ENCODE peak calls at places on chromosomes 12 and 14, in seven cellular contexts. Y is esophagus squamous epithelium; B is GM23248; T is right atrium auricular region; G is HCT116; N is heart right ventricle; J is CD8-positive, alpha-beta T cell. C is an unnamed sample. For H3K4me1, the result is how much of the 10 kb centered on the place peaks cover.

GRCh38 chr14:93997933-93998870 is 1.1 kb downstream of the CCDC197 start:
- DNase-seq in Y (no peak), B (no peak), T (no peak), G (no peak), N (no peak), J (no peak), C (no peak)

GRCh38 chr14:51650721-51651387 is 856 bp upstream of the FRMD6 start:
- DNase-seq in Y (no peak), B (peak), T (no peak), G (no peak), N (no peak), J (no peak), C (no peak)

GRCh38 chr14:64671591-64671990 is 32.6 kb upstream of the PLEKHG3 start:
- DNase-seq in Y (no peak), B (peak), T (no peak), G (peak), N (peak), J (no peak), C (no peak)

GRCh38 chr14:54189358-54190354 is 207.2 kb upstream of the CDKN3 start:
- DNase-seq in Y (no peak), B (peak), T (no peak), G (peak), N (no peak), J (no peak), C (no peak)

GRCh38 chr14:32043624-32044023 is 33.5 kb upstream of the ARHGAP5 start:
- DNase-seq in Y (no peak), B (no peak), T (no peak), G (no peak), N (no peak), J (no peak), C (no peak)

GRCh38 chr12:31035944-31036665 is 37.6 kb upstream of the DDX11 start:
- DNase-seq in Y (no peak), B (peak), T (no peak), G (no peak), N (no peak), J (no peak), C (no peak)

GRCh38 chr14:67524152-67524963 is 8.7 kb upstream of the PLEKHH1 start:
- DNase-seq in Y (no peak), B (no peak), T (no peak), G (no peak), N (no peak), J (no peak), C (no peak)

GRCh38 chr12:122909442-122910288 is 13.7 kb upstream of the VPS37B start:
- DNase-seq in Y (no peak), B (no peak), T (no peak), G (no peak), N (peak), J (no peak), C (no peak)

GRCh38 chr14:71539660-71540285 is 392.5 kb upstream of the RGS6 start:
- DNase-seq in Y (no peak), B (no peak), T (no peak), G (no peak), N (peak), J (no peak), C (no peak)

GRCh38 chr12:94640134-94640928 is 10.0 kb downstream of the TMCC3 start:
- DNase-seq in Y (no peak), B (peak), T (no peak), G (no peak), N (no peak), J (no peak), C (no peak)

GRCh38 chr12:98154850-98155249 is 360.5 kb upstream of the TMPO start:
- DNase-seq in Y (no peak), B (no peak), T (no peak), G (peak), N (peak), J (no peak), C (no peak)

GRCh38 chr14:55071870-55072640 is 20.6 kb downstream of the MAPK1IP1L start:
- DNase-seq in Y (no peak), B (peak), T (no peak), G (no peak), N (peak), J (no peak), C (peak)

GRCh38 chr12:44647891-44648690 is 228.0 kb downstream of the NELL2 start:
- DNase-seq in Y (no peak), B (no peak), T (no peak), G (no peak), N (no peak), J (no peak), C (no peak)

GRCh38 chr12:24749171-24749570 is 199.7 kb downstream of the BCAT1 start:
- DNase-seq in Y (no peak), B (no peak), T (no peak), G (no peak), N (no peak), J (no peak), C (no peak)

GRCh38 chr12:24933694-24934407 is 15.1 kb downstream of the BCAT1 start:
- DNase-seq in Y (no peak), B (no peak), T (no peak), G (no peak), N (no peak), J (no peak), C (no peak)

GRCh38 chr12:126033746-126034145 is 968.5 kb downstream of the AACS start:
- DNase-seq in Y (no peak), B (no peak), T (no peak), G (no peak), N (no peak), J (no peak), C (no peak)

GRCh38 chr12:3973939-3974644 is 100.9 kb upstream of the PARP11 start:
- DNase-seq in Y (no peak), B (no peak), T (no peak), G (no peak), N (no peak), J (no peak), C (no peak)

GRCh38 chr14:73613419-73613963 is 1.2 kb downstream of the ACOT6 start:
- DNase-seq in Y (no peak), B (no peak), T (no peak), G (no peak), N (no peak), J (no peak), C (no peak)

GRCh38 chr12:27541031-27541719 is 17.2 kb downstream of the PPFIBP1 start:
- DNase-seq in Y (no peak), B (no peak), T (no peak), G (no peak), N (no peak), J (no peak), C (no peak)

GRCh38 chr12:89385965-89386537 is 33.8 kb upstream of the DUSP6 start:
- DNase-seq in Y (no peak), B (no peak), T (no peak), G (no peak), N (no peak), J (no peak), C (no peak)

GRCh38 chr12:106134294-106134949 is 4.3 kb downstream of the NUAK1 start:
- DNase-seq in Y (no peak), B (no peak), T (no peak), G (no peak), N (no peak), J (no peak), C (no peak)
- H3K4me1 ChIP-seq in Y (half or more), B (half or more), T (half or more), G (under half), N (under half), J (under half), C (under half)

GRCh38 chr14:21084988-21085853 is 13.2 kb downstream of the ZNF219 start:
- DNase-seq in Y (no peak), B (peak), T (no peak), G (no peak), N (peak), J (no peak), C (no peak)
- H3K27ac ChIP-seq in Y (peak), B (peak), T (no peak), G (no peak), N (peak), J (no peak), C (no peak)

DNA sequence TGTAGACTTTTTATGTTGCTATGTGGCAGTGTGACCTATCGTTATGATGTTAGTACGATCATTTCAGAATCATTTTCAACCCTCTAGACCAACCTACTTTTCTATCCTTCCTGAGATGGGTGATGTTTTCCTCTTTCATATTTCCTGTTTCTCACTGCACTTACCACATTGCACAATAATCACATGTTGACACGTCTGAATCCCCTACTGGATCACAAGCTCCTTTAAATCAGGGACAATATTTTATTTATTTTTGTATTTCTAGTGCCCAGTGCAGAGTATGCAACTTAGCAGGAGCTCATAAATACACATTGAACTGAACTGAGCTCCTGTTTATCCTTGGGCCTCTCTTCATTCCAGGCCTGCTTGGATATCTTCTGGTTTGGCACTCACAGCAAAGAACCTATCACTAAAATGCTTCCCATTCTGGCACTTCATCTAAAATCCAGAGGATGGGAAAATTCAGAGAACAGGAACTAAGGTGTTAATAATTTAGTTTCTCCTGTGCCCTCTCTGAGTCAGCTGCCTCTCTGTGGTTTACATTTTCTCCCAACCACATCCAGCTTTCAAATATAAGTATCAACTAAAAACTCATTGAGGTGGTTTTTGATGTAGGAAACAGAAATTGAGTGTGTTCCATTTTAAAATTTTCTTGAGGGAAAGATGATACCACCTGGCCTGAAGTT is 69.4 kb upstream of the DYRK2 start:
- DNase-seq in Y (no peak), B (peak), T (no peak), G (no peak), N (no peak), J (no peak), C (no peak)
- H3K4me3 ChIP-seq in Y (no peak), B (no peak), T (no peak), G (no peak), N (no peak), J (peak), C (no peak)

GRCh38 chr12:113232232-113232615 is 11.0 kb downstream of the TPCN1 start:
- DNase-seq in Y (no peak), B (no peak), T (no peak), G (no peak), N (no peak), J (no peak), C (no peak)

GRCh38 chr12:113233967-113234366 is 12.7 kb downstream of the TPCN1 start:
- DNase-seq in Y (no peak), B (no peak), T (no peak), G (no peak), N (no peak), J (no peak), C (no peak)

GRCh38 chr12:113230315-113231274 is 9.3 kb downstream of the TPCN1 start:
- DNase-seq in Y (no peak), B (no peak), T (no peak), G (no peak), N (no peak), J (no peak), C (no peak)

GRCh38 chr12:113232787-113233585 is 11.7 kb downstream of the TPCN1 start:
- DNase-seq in Y (no peak), B (peak), T (no peak), G (no peak), N (peak), J (peak), C (no peak)

DNA sequence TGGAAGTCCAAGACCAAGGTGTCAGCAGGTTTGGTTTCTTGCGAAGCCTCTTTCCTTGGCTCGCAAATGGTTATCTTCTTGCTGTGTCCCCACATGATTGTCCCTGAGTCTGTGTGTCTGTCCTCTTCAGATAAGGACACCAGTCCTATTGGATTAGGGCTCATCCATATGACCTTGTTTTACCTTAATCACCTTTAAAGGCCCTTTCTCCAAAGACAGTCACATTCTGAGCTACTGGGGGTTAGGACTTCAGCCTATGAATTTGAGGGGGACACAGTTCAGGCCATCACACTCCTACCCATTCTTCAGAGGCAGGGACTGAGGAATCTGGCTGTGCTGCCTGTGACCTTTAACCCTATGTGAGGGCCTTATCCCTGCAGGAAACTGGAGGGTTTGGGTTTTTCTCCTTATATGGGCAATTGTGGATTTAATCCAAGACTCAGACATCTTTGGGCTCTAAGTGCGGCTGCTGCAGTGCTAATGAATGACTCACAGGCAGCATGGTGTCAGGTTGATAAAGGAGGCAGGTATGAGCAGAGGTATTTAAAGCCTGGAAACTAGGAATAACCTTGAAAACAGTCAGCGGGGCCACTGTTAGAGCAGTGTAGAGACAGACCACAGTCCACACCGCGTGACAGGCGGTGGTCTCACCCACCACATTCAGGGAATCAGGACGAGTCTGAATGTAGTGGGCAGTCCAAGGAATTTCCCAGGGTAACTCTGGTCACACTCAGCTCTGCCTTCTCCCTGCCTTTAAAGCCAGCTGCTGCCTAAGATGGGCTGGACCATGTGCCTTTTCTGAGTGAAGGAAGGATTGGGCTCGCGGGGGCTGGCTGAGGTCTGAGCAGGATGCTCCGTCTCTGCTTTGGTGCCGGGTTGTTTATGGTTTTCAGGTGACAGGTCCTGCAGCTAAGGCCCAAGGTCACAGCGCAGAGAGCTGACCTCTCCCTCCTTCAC is 10.3 kb downstream of the TPCN1 start:
- DNase-seq in Y (no peak), B (peak), T (no peak), G (peak), N (no peak), J (no peak), C (no peak)
- H3K4me1 ChIP-seq in Y (half or more), B (under half), T (half or more), G (half or more), N (half or more), J (under half), C (half or more)

GRCh38 chr12:48815281-48816110 is 2.8 kb upstream of the CACNB3 start:
- DNase-seq in Y (no peak), B (peak), T (peak), G (peak), N (peak), J (no peak), C (peak)
- H3K27ac ChIP-seq in Y (peak), B (peak), T (peak), G (peak), N (peak), J (no peak), C (peak)

DNA sequence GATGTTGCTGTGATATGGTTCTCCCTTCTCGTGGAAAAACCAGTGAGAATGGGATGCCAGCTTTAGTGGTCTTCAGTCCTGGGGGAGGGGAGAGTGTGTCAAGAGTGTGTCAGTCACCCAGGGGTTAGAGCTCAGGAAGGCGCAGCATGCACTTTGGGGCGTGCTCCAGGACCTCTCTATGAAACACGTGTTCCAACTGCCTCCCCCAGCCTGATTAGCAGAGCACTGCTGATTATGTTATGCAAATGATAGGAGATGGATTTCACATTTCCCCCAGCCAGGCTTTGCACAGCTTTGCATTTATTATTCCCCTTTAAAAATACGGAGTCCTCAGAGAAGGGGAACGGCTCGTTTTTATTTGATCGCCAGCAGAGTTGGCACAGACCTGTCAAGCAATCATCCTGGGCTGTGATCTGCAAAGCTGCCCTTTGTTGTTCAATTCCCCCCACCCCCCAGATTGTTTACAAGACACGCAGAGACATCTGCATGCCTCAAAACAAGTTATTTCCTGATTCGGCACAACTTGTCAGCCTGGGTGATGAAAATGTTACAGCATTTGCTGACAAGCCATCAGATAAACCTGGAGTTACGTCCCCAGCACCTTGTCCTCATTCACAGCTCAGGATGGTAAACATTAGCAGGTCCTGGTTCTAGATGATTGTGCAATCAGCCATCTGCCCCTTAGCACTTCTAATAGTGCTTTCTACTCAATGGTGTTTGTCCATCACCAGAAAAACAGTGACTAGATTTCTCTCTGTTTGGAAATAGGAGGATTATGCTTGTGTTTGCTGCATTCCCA is 196.5 kb downstream of the NOVA1 start:
- DNase-seq in Y (no peak), B (no peak), T (no peak), G (no peak), N (no peak), J (no peak), C (no peak)
- H3K4me3 ChIP-seq in Y (no peak), B (no peak), T (no peak), G (no peak), N (no peak), J (no peak), C (no peak)

GRCh38 chr14:68564826-68565760 is 227.8 kb downstream of the ZFP36L1 start:
- DNase-seq in Y (no peak), B (no peak), T (no peak), G (no peak), N (no peak), J (no peak), C (no peak)
- H3K4me1 ChIP-seq in Y (half or more), B (under half), T (half or more), G (half or more), N (under half), J (under half), C (half or more)

DNA sequence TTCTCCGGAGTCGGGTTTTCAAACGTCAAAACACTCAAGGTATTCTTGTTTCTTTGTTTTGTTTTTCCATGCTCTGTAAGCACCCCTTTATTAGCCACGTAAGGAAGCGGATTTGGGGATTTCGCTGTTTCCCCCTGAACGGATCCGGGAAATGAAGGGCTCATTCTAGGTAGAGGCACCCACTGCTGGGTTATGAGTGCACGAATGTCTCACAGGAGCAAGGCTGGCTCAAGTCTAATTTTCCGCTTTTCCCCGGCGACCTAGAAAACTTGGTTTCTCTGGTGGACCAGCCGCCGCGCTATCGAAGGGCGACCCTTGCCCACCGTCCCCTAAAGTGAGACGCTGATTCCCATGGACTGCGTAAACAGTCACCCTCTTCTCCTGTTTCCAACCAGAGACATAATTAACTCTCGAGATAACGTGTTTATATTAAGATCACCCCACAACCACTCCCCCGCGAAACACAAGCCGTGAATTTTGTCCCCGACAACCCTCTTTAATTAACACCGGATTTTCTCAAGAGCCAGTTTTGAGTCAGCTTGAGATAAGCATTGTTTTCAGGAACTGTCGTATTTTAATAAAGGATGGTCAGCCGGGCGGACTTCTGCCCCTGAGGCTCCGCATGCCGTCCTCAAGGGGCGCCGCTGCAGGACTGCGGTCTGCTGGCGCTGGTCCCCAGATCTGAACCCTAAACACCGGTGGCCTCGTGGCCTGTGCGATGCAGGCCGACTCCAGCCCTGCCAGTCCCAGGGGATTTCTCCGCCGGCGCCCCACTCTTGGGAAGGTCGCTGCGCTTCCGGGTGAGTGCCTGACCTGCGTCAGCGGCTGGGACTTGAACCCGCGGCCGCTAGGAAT is 523 bp upstream of the ABCC9 start:
- DNase-seq in Y (no peak), B (peak), T (peak), G (no peak), N (peak), J (no peak), C (no peak)
- H3K27ac ChIP-seq in Y (peak), B (peak), T (peak), G (no peak), N (peak), J (no peak), C (peak)

GRCh38 chr14:100567009-100567876 is 20.0 kb downstream of the BEGAIN start:
- DNase-seq in Y (no peak), B (no peak), T (no peak), G (no peak), N (no peak), J (no peak), C (no peak)
- H3K4me3 ChIP-seq in Y (peak), B (peak), T (peak), G (no peak), N (peak), J (peak), C (peak)

C was measured in thoracic aorta.